ENCODE peak calls at places on chromosome 18, in ten cellular contexts. F is T1000; V is testis; C is activated CD4-positive, alpha-beta T cell treated with anti-CD3 and anti-CD28 coated beads, Interleukin-2, amount 50 U/mL, for 4 hours; E is upper lobe of right lung; Z is stimulated activated CD8-positive, alpha-beta memory T cell treated with anti-CD3 and anti-CD28 coated beads, Interleukin-15, amount 100 ng/mL, for 24 hours; T is substantia nigra; J is LoVo; A is NCI-H2081; P is hypothalamus. Q is an unnamed sample.

GRCh38 chr18:56284319-56284718 is 354.1 kb downstream of the TXNL1 start:
- DNase-seq in A (no peak), J (no peak), C (no peak), Z (no peak), F (no peak), V (no peak), P (no peak), E (no peak), T (no peak), Q (no peak)

GRCh38 chr18:58288922-58289797 is 245.1 kb downstream of the NEDD4L start:
- DNase-seq in Z (no peak), A (no peak), F (no peak), J (no peak), C (no peak), P (no peak), E (no peak), T (no peak), V (no peak), Q (no peak)

GRCh38 chr18:32674491-32674890 is 98.3 kb downstream of the KLHL14 start:
- DNase-seq in T (no peak), C (no peak), J (no peak), A (peak), P (no peak), F (no peak), Z (no peak), E (no peak), V (peak), Q (peak)

GRCh38 chr18:54983041-54983686 is 23.9 kb upstream of the CCDC68 start:
- DNase-seq in F (no peak), C (no peak), P (no peak), T (no peak), J (peak), Z (no peak), E (no peak), A (peak), V (no peak), Q (no peak)

GRCh38 chr18:26549486-26550435 is 1.4 kb upstream of the KCTD1 start:
- DNase-seq in V (peak), P (peak), J (peak), E (peak), T (peak), A (peak), Z (no peak), F (peak), C (no peak), Q (peak)

GRCh38 chr18:10009321-10010144 is 95.7 kb downstream of the VAPA start:
- DNase-seq in A (no peak), C (no peak), E (no peak), F (no peak), V (no peak), J (no peak), P (no peak), T (no peak), Z (no peak), Q (no peak)

GRCh38 chr18:51278045-51278649 is 80.7 kb upstream of the MEX3C start:
- DNase-seq in J (peak), T (peak), P (no peak), F (no peak), E (no peak), V (peak), A (peak), Z (no peak), C (no peak), Q (peak)

GRCh38 chr18:48676756-48677368 is 138.0 kb downstream of the CTIF start:
- DNase-seq in E (peak), F (peak), P (no peak), C (peak), T (peak), V (peak), Z (peak), J (peak), A (peak), Q (no peak)

GRCh38 chr18:10497350-10497749 is 28.5 kb upstream of the NAPG start:
- DNase-seq in P (no peak), F (no peak), C (no peak), E (no peak), Z (no peak), J (no peak), T (no peak), A (no peak), V (no peak), Q (no peak)

GRCh38 chr18:2293109-2293839 is 278.0 kb downstream of the METTL4 start:
- DNase-seq in V (no peak), J (no peak), P (no peak), Z (no peak), T (no peak), A (no peak), C (no peak), F (no peak), E (no peak), Q (no peak)

Q was measured in SW 1271.